ENCODE peak calls at places on chromosomes 12 and 14, in nine cellular contexts. F is esophagus muscularis mucosa; Q is right lobe of liver; J is left ventricle myocardium inferior; C is psoas muscle; L is tibial artery; P is GM23248; U is brain microvascular endothelial cell; S is effector memory CD4-positive, alpha-beta T cell. R is an unnamed sample.

GRCh38 chr14:61712137-61712536 is 16.8 kb downstream of the HIF1A start:
- DNase-seq in C (no peak), Q (no peak), L (no peak), U (no peak), J (no peak), F (no peak), S (no peak), P (no peak), R (no peak)

GRCh38 chr12:66107451-66107915 is 23.1 kb downstream of the LLPH start:
- DNase-seq in P (peak), Q (peak), C (peak), U (peak), L (no peak), F (no peak), S (peak), J (no peak), R (no peak)

GRCh38 chr14:51818748-51819386 is 41.5 kb upstream of the GNG2 start:
- DNase-seq in Q (no peak), S (no peak), P (no peak), F (peak), L (no peak), C (no peak), U (no peak), J (no peak), R (no peak)

GRCh38 chr12:119200601-119201000 is 21.9 kb downstream of the HSPB8 start:
- DNase-seq in P (no peak), J (no peak), F (no peak), U (no peak), L (no peak), C (no peak), S (no peak), Q (no peak), R (no peak)

GRCh38 chr14:75274045-75274898 is 4.4 kb upstream of the FOS start:
- DNase-seq in F (no peak), J (no peak), Q (no peak), L (peak), U (no peak), C (no peak), P (no peak), S (no peak), R (no peak)

GRCh38 chr12:122855985-122856831 is 21.0 kb downstream of the HIP1R start:
- DNase-seq in J (no peak), F (no peak), S (no peak), C (no peak), L (no peak), P (no peak), Q (no peak), U (no peak), R (peak)

GRCh38 chr12:114764516-114764915 is 80.5 kb upstream of the TBX3 start:
- DNase-seq in S (no peak), J (no peak), P (no peak), U (no peak), C (no peak), F (no peak), L (no peak), Q (no peak), R (no peak)

GRCh38 chr12:127194176-127194575 is 1072.8 kb upstream of the TMEM132C start:
- DNase-seq in J (no peak), L (no peak), Q (no peak), S (no peak), F (no peak), P (no peak), C (no peak), U (no peak), R (no peak)

GRCh38 chr12:93569656-93570551 is 2.6 kb upstream of the SOCS2 start:
- DNase-seq in U (peak), F (peak), P (peak), Q (peak), S (peak), L (peak), C (peak), J (peak), R (peak)

GRCh38 chr12:80509781-80510556 is 65.9 kb downstream of the PTPRQ start:
- DNase-seq in J (no peak), S (no peak), Q (no peak), L (no peak), P (peak), F (no peak), U (peak), C (no peak), R (no peak)

GRCh38 chr12:108798551-108799221 is 58.7 kb downstream of the SSH1 start:
- DNase-seq in F (no peak), U (peak), Q (no peak), L (no peak), P (peak), S (no peak), J (no peak), C (no peak), R (no peak)

GRCh38 chr14:62162998-62163589 is 400.9 kb downstream of the SNAPC1 start:
- DNase-seq in C (no peak), L (no peak), F (no peak), S (no peak), P (peak), U (peak), J (no peak), Q (no peak), R (no peak)

GRCh38 chr14:71711619-71712018 is 220.6 kb upstream of the RGS6 start:
- DNase-seq in L (no peak), J (no peak), U (peak), S (no peak), Q (no peak), F (no peak), C (no peak), P (peak), R (no peak)

GRCh38 chr12:48037267-48037915 is 33.1 kb upstream of the COL2A1 start:
- DNase-seq in C (no peak), F (no peak), S (no peak), Q (no peak), P (no peak), J (no peak), U (peak), L (no peak), R (no peak)

GRCh38 chr12:96237465-96238077 is 43.4 kb downstream of the ELK3 start:
- DNase-seq in J (peak), F (peak), C (peak), Q (no peak), P (peak), L (peak), U (peak), S (peak), R (no peak)

GRCh38 chr12:107277850-107278249 is 184.5 kb upstream of the CRY1 start:
- DNase-seq in L (no peak), F (no peak), P (peak), C (no peak), Q (no peak), S (no peak), J (no peak), U (peak), R (no peak)

GRCh38 chr12:27966870-27967269 is 5.7 kb downstream of the PTHLH start:
- DNase-seq in U (peak), J (no peak), S (no peak), L (no peak), P (peak), Q (no peak), C (no peak), F (no peak), R (no peak)

GRCh38 chr12:57229634-57230380 is at the start of gene SHMT2:
- DNase-seq in S (peak), P (peak), J (peak), F (peak), U (peak), Q (peak), L (peak), C (peak), R (peak)

GRCh38 chr12:5524116-5524768 is 92.3 kb downstream of the NTF3 start:
- DNase-seq in F (peak), C (no peak), S (no peak), J (no peak), Q (no peak), L (no peak), P (no peak), U (no peak), R (no peak)

GRCh38 chr12:32400114-32400672 is 835 bp downstream of the FGD4 start:
- DNase-seq in Q (no peak), C (no peak), L (no peak), U (no peak), S (no peak), F (no peak), J (no peak), P (no peak), R (no peak)

GRCh38 chr14:70020350-70021170 is 141.3 kb downstream of the SMOC1 start:
- DNase-seq in Q (no peak), S (no peak), P (peak), U (no peak), F (no peak), C (no peak), L (no peak), J (no peak), R (no peak)

GRCh38 chr14:20343855-20344205 is 395 bp downstream of the PARP2 start:
- DNase-seq in F (no peak), J (no peak), C (no peak), P (peak), L (no peak), U (no peak), S (no peak), Q (no peak), R (no peak)

GRCh38 chr12:105409881-105410471 is 79.5 kb downstream of the C12orf75 start:
- DNase-seq in S (no peak), J (peak), F (no peak), C (peak), Q (no peak), L (peak), P (peak), U (peak), R (peak)

GRCh38 chr12:58803893-58804292 is 116.4 kb downstream of the LRIG3 start:
- DNase-seq in U (peak), C (no peak), F (no peak), P (peak), L (no peak), S (no peak), Q (no peak), J (no peak), R (no peak)

GRCh38 chr14:99395904-99396530 is 84.6 kb downstream of the SETD3 start:
- DNase-seq in C (no peak), S (peak), Q (no peak), J (no peak), U (peak), P (peak), L (no peak), F (no peak), R (no peak)

GRCh38 chr14:79544671-79545070 is 666.6 kb downstream of the DIO2 start:
- DNase-seq in S (no peak), U (peak), J (no peak), P (peak), Q (no peak), F (no peak), L (no peak), C (no peak), R (no peak)

GRCh38 chr14:92539875-92540274 is 26.3 kb downstream of the RIN3 start:
- DNase-seq in Q (no peak), L (peak), J (peak), S (no peak), F (no peak), C (peak), P (no peak), U (peak), R (peak)

GRCh38 chr12:85843606-85844325 is 7.6 kb upstream of the RASSF9 start:
- DNase-seq in C (no peak), L (no peak), Q (no peak), F (no peak), U (no peak), S (no peak), J (no peak), P (no peak), R (peak)

GRCh38 chr14:91241848-91242247 is 2.7 kb downstream of the GPR68 start:
- DNase-seq in J (no peak), Q (no peak), L (no peak), U (no peak), S (no peak), P (no peak), F (no peak), C (no peak), R (no peak)
- H3K27ac ChIP-seq in J (no peak), Q (no peak), L (no peak), U (no peak), S (peak), P (no peak), F (no peak), C (no peak), R (peak)

GRCh38 chr14:68359862-68360552 is 432.9 kb downstream of the ZFP36L1 start:
- DNase-seq in Q (no peak), S (no peak), J (peak), L (peak), F (no peak), U (no peak), C (peak), P (peak), R (peak)
- H3K27ac ChIP-seq in Q (no peak), S (no peak), J (peak), L (peak), F (peak), U (no peak), C (peak), P (no peak), R (peak)

GRCh38 chr14:102556098-102556677 is 36.3 kb upstream of the RCOR1 start:
- DNase-seq in P (no peak), S (no peak), J (no peak), C (no peak), Q (no peak), L (no peak), F (no peak), U (no peak), R (no peak)

GRCh38 chr14:102560436-102561261 is 31.8 kb upstream of the RCOR1 start:
- DNase-seq in C (no peak), Q (no peak), P (no peak), J (no peak), U (no peak), S (no peak), F (no peak), L (no peak), R (no peak)

GRCh38 chr14:102554835-102555819 is 37.3 kb upstream of the RCOR1 start:
- DNase-seq in P (peak), U (no peak), F (no peak), S (peak), J (peak), Q (peak), C (peak), L (no peak), R (peak)

GRCh38 chr14:102558566-102558965 is 33.9 kb upstream of the RCOR1 start:
- DNase-seq in S (no peak), C (no peak), U (no peak), L (no peak), P (no peak), J (no peak), F (no peak), Q (no peak), R (no peak)

GRCh38 chr14:102557434-102558226 is 34.8 kb upstream of the RCOR1 start:
- DNase-seq in J (no peak), P (no peak), U (no peak), S (no peak), C (no peak), Q (no peak), F (no peak), L (no peak), R (no peak)
- H3K27ac ChIP-seq in J (no peak), P (no peak), U (no peak), S (no peak), C (no peak), Q (no peak), F (no peak), L (no peak), R (no peak)

GRCh38 chr12:120725151-120725658 is 421 bp upstream of the ACADS start:
- DNase-seq in L (no peak), U (no peak), S (no peak), C (no peak), Q (no peak), J (no peak), P (no peak), F (no peak), R (no peak)
- H3K27ac ChIP-seq in L (peak), U (no peak), S (peak), C (peak), Q (peak), J (peak), P (no peak), F (peak), R (no peak)

DNA sequence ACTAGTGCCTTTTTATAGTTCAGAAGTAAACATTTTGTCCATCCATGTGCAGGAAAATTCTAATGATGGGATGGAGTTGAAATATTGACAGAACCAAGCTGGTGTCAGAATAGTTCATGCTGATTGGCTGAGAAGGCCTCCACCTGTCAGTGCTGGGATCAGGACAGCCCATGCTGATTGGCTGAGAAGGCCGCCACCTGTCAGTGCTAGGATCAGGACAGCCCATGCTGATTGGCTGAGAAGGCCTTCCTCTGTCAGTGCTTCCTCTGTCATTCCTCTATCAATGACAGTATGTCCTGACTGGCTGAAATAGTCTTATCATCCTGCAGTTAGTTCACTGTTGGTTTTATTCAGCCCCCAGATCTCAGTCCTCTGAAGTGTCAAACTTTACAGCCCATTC is 95.7 kb downstream of the PPP2R5C start:
- DNase-seq in F (no peak), S (no peak), Q (no peak), J (no peak), P (no peak), C (no peak), L (no peak), U (no peak), R (no peak)
- H3K27ac ChIP-seq in F (no peak), S (no peak), Q (no peak), J (peak), P (no peak), C (no peak), L (no peak), U (no peak), R (no peak)

R was measured in lower lobe of right lung.